ENCODE peak calls at places on chromosomes 1 and 21, in six cellular contexts. One of them, this sample, is unnamed.

GRCh38 chr1:62266217-62266616 is 53.0 kb downstream of the KANK4 start:
- DNase-seq in H9: no peak
- DNase-seq in IMR-90: no peak
- DNase-seq in neuronal stem cell: no peak
- DNase-seq in H1: no peak
- DNase-seq in mesenchymal stem cell: no peak
- DNase-seq in this sample: no peak

GRCh38 chr1:198128528-198128927 is 28.3 kb upstream of the NEK7 start:
- DNase-seq in H9: no peak
- DNase-seq in IMR-90: peak; percentile 58
- DNase-seq in neuronal stem cell: no peak
- DNase-seq in H1: no peak
- DNase-seq in mesenchymal stem cell: no peak
- DNase-seq in this sample: no peak

GRCh38 chr1:192559115-192560006 is 16.2 kb upstream of the RGS1 start:
- DNase-seq in H9: no peak
- DNase-seq in IMR-90: peak; percentile 98
- DNase-seq in neuronal stem cell: no peak
- DNase-seq in H1: no peak
- DNase-seq in mesenchymal stem cell: peak; percentile 98
- DNase-seq in this sample: no peak

GRCh38 chr1:203899317-203899716 is 37.9 kb downstream of the SNRPE start:
- DNase-seq in H9: no peak
- DNase-seq in IMR-90: no peak
- DNase-seq in neuronal stem cell: no peak
- DNase-seq in H1: no peak
- DNase-seq in mesenchymal stem cell: no peak
- DNase-seq in this sample: no peak

GRCh38 chr1:115833806-115834205 is 7.1 kb downstream of the NHLH2 start:
- DNase-seq in H9: peak; percentile 60
- DNase-seq in IMR-90: no peak
- DNase-seq in neuronal stem cell: no peak
- DNase-seq in H1: no peak
- DNase-seq in mesenchymal stem cell: no peak
- DNase-seq in this sample: no peak

GRCh38 chr1:2413495-2414296 is 1.3 kb upstream of the PEX10 start:
- DNase-seq in H9: peak; percentile 54
- DNase-seq in IMR-90: no peak
- DNase-seq in neuronal stem cell: no peak
- DNase-seq in H1: no peak
- DNase-seq in mesenchymal stem cell: no peak
- DNase-seq in this sample: no peak

GRCh38 chr1:3453203-3453761 is 1.2 kb upstream of the ARHGEF16 start:
- DNase-seq in H9: peak; percentile 92
- DNase-seq in IMR-90: peak; percentile 48
- DNase-seq in neuronal stem cell: peak; percentile 75
- DNase-seq in H1: peak; percentile 49
- DNase-seq in mesenchymal stem cell: peak; percentile 63
- DNase-seq in this sample: peak; percentile 48

GRCh38 chr1:80639777-80640533 is 1160.8 kb upstream of the ADGRL2 start:
- DNase-seq in H9: no peak
- DNase-seq in IMR-90: no peak
- DNase-seq in neuronal stem cell: no peak
- DNase-seq in H1: no peak
- DNase-seq in mesenchymal stem cell: no peak
- DNase-seq in this sample: no peak

GRCh38 chr1:44405041-44405803 is at the start of gene RNF220:
- DNase-seq in H9: peak; percentile 82
- DNase-seq in IMR-90: peak; percentile 52
- DNase-seq in neuronal stem cell: peak; percentile 78
- DNase-seq in H1: no peak
- DNase-seq in mesenchymal stem cell: peak; percentile 83
- DNase-seq in this sample: peak; percentile 50

GRCh38 chr1:160522622-160523345 is at the start of gene SLAMF6:
- DNase-seq in H9: no peak
- DNase-seq in IMR-90: no peak
- DNase-seq in neuronal stem cell: no peak
- DNase-seq in H1: no peak
- DNase-seq in mesenchymal stem cell: no peak
- DNase-seq in this sample: no peak

GRCh38 chr1:68904472-68904871 is 407.6 kb upstream of the DEPDC1 start:
- DNase-seq in H9: no peak
- DNase-seq in IMR-90: no peak
- DNase-seq in neuronal stem cell: peak; percentile 47
- DNase-seq in H1: no peak
- DNase-seq in mesenchymal stem cell: peak; percentile 46
- DNase-seq in this sample: peak; percentile 56

GRCh38 chr1:163877016-163877415 is 555.3 kb downstream of the NUF2 start:
- DNase-seq in H9: no peak
- DNase-seq in IMR-90: no peak
- DNase-seq in neuronal stem cell: no peak
- DNase-seq in H1: no peak
- DNase-seq in mesenchymal stem cell: peak; percentile 9
- DNase-seq in this sample: no peak

GRCh38 chr1:232344791-232345399 is 285.0 kb downstream of the SIPA1L2 start:
- DNase-seq in H9: no peak
- DNase-seq in IMR-90: peak; percentile 31
- DNase-seq in neuronal stem cell: no peak
- DNase-seq in H1: no peak
- DNase-seq in mesenchymal stem cell: no peak
- DNase-seq in this sample: no peak

GRCh38 chr1:178659789-178660208 is 65.2 kb upstream of the RALGPS2 start:
- DNase-seq in H9: no peak
- DNase-seq in IMR-90: no peak
- DNase-seq in neuronal stem cell: no peak
- DNase-seq in H1: no peak
- DNase-seq in mesenchymal stem cell: no peak
- DNase-seq in this sample: no peak

GRCh38 chr1:174875306-174875705 is 124.4 kb upstream of the CACYBP start:
- DNase-seq in H9: peak; percentile 44
- DNase-seq in IMR-90: no peak
- DNase-seq in neuronal stem cell: no peak
- DNase-seq in H1: no peak
- DNase-seq in mesenchymal stem cell: no peak
- DNase-seq in this sample: peak; percentile 61

GRCh38 chr21:39927304-39927886 is 60.2 kb downstream of the PCP4 start:
- DNase-seq in H9: no peak
- DNase-seq in IMR-90: no peak
- DNase-seq in neuronal stem cell: no peak
- DNase-seq in H1: no peak
- DNase-seq in mesenchymal stem cell: no peak
- DNase-seq in this sample: no peak

GRCh38 chr1:110190282-110190929 is 19.7 kb upstream of the KCNC4 start:
- DNase-seq in H9: no peak
- DNase-seq in IMR-90: no peak
- DNase-seq in neuronal stem cell: no peak
- DNase-seq in H1: no peak
- DNase-seq in mesenchymal stem cell: no peak
- DNase-seq in this sample: no peak

GRCh38 chr1:27269276-27269675 is 34.8 kb downstream of the WDTC1 start:
- DNase-seq in H9: no peak
- DNase-seq in IMR-90: no peak
- DNase-seq in neuronal stem cell: no peak
- DNase-seq in H1: no peak
- DNase-seq in mesenchymal stem cell: no peak
- DNase-seq in this sample: no peak

GRCh38 chr1:27275686-27276085 is 41.3 kb downstream of the WDTC1 start:
- DNase-seq in H9: no peak
- DNase-seq in IMR-90: no peak
- DNase-seq in neuronal stem cell: no peak
- DNase-seq in H1: no peak
- DNase-seq in mesenchymal stem cell: no peak
- DNase-seq in this sample: no peak

GRCh38 chr1:27274204-27274603 is 39.8 kb downstream of the WDTC1 start:
- DNase-seq in H9: no peak
- DNase-seq in IMR-90: no peak
- DNase-seq in neuronal stem cell: no peak
- DNase-seq in H1: no peak
- DNase-seq in mesenchymal stem cell: no peak
- DNase-seq in this sample: no peak
- H4K91ac ChIP-seq in H9: no peak overlapping the region
- H4K91ac ChIP-seq in IMR-90: no peak overlapping the region
- H4K91ac ChIP-seq in neuronal stem cell: no peak overlapping the region
- H4K91ac ChIP-seq in H1: no peak overlapping the region
- H4K91ac ChIP-seq in mesenchymal stem cell: no peak overlapping the region
- H4K91ac ChIP-seq in this sample: no peak overlapping the region

GRCh38 chr1:4769516-4770280 is 115.3 kb downstream of the AJAP1 start:
- DNase-seq in H9: no peak
- DNase-seq in IMR-90: no peak
- DNase-seq in neuronal stem cell: no peak
- DNase-seq in H1: no peak
- DNase-seq in mesenchymal stem cell: no peak
- DNase-seq in this sample: no peak

GRCh38 chr1:4771721-4772120 is 117.3 kb downstream of the AJAP1 start:
- DNase-seq in H9: no peak
- DNase-seq in IMR-90: no peak
- DNase-seq in neuronal stem cell: no peak
- DNase-seq in H1: no peak
- DNase-seq in mesenchymal stem cell: no peak
- DNase-seq in this sample: no peak

GRCh38 chr1:4771267-4771666 is 116.9 kb downstream of the AJAP1 start:
- DNase-seq in H9: no peak
- DNase-seq in IMR-90: no peak
- DNase-seq in neuronal stem cell: no peak
- DNase-seq in H1: no peak
- DNase-seq in mesenchymal stem cell: no peak
- DNase-seq in this sample: no peak

GRCh38 chr1:4772294-4773010 is 118.0 kb downstream of the AJAP1 start:
- DNase-seq in H9: no peak
- DNase-seq in IMR-90: no peak
- DNase-seq in neuronal stem cell: no peak
- DNase-seq in H1: no peak
- DNase-seq in mesenchymal stem cell: no peak
- DNase-seq in this sample: no peak

DNA sequence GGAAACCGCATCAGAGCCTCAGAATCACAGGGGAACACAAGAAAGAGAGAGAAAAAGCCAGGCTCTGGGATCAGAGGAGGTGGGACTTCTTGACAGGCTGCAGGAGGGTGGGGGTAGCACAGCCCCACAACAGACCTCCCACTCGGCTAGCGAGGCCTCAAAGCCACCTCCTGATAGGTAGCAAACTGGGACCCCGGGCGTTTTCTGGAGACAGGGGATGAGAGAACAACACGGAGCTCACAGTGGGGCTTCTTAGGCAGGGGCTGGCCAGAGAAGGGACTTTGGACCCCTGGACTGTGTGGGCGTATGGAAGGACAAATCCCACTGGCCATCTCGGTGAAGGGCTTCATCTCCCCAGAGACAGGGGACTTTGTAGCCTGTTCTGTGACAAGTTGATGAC is 116.3 kb downstream of the AJAP1 start:
- DNase-seq in H9: no peak
- DNase-seq in IMR-90: no peak
- DNase-seq in neuronal stem cell: no peak
- DNase-seq in H1: no peak
- DNase-seq in mesenchymal stem cell: no peak
- DNase-seq in this sample: no peak
- H4K91ac ChIP-seq in H9: no peak overlapping the region
- H4K91ac ChIP-seq in IMR-90: no peak overlapping the region
- H4K91ac ChIP-seq in neuronal stem cell: no peak overlapping the region
- H4K91ac ChIP-seq in H1: no peak overlapping the region
- H4K91ac ChIP-seq in mesenchymal stem cell: no peak overlapping the region
- H4K91ac ChIP-seq in this sample: no peak overlapping the region

DNA sequence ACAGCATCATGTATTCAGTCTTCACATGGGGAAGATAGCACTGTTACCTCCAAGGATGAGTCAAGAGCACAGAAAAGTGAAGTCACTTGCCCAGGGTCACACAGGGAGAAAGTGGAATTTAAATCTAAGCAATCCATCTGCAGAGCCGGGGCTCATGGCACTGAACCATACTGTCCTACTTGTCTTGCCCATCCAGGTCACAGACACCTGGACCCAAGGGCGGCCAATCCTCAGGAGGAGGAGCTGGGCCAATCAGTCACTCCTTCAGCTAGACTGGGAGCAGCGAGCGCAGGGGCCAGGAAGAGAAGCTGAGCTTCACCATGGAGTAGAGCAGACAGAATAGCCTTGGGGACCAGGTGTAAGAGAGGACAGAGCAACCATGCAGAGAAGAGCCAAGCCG is 9.2 kb upstream of the GJB5 start:
- DNase-seq in H9: no peak
- DNase-seq in IMR-90: no peak
- DNase-seq in neuronal stem cell: no peak
- DNase-seq in H1: no peak
- DNase-seq in mesenchymal stem cell: no peak
- DNase-seq in this sample: no peak
- H4K91ac ChIP-seq in H9: no peak overlapping the region
- H4K91ac ChIP-seq in IMR-90: no peak overlapping the region
- H4K91ac ChIP-seq in neuronal stem cell: no peak overlapping the region
- H4K91ac ChIP-seq in H1: no peak overlapping the region
- H4K91ac ChIP-seq in mesenchymal stem cell: no peak overlapping the region
- H4K91ac ChIP-seq in this sample: no peak overlapping the region

GRCh38 chr1:981955-982558 is at the start of gene PERM1:
- DNase-seq in H9: no peak
- DNase-seq in IMR-90: no peak
- DNase-seq in neuronal stem cell: no peak
- DNase-seq in H1: no peak
- DNase-seq in mesenchymal stem cell: no peak
- DNase-seq in this sample: no peak

GRCh38 chr1:980137-980571 is 1.7 kb downstream of the PERM1 start:
- DNase-seq in H9: no peak
- DNase-seq in IMR-90: no peak
- DNase-seq in neuronal stem cell: no peak
- DNase-seq in H1: no peak
- DNase-seq in mesenchymal stem cell: no peak
- DNase-seq in this sample: no peak

GRCh38 chr1:979744-980072 is 2.2 kb downstream of the PERM1 start:
- DNase-seq in H9: no peak
- DNase-seq in IMR-90: no peak
- DNase-seq in neuronal stem cell: no peak
- DNase-seq in H1: no peak
- DNase-seq in mesenchymal stem cell: no peak
- DNase-seq in this sample: no peak

GRCh38 chr1:981491-981954 is 370 bp downstream of the PERM1 start:
- DNase-seq in H9: no peak
- DNase-seq in IMR-90: no peak
- DNase-seq in neuronal stem cell: no peak
- DNase-seq in H1: no peak
- DNase-seq in mesenchymal stem cell: no peak
- DNase-seq in this sample: no peak

DNA sequence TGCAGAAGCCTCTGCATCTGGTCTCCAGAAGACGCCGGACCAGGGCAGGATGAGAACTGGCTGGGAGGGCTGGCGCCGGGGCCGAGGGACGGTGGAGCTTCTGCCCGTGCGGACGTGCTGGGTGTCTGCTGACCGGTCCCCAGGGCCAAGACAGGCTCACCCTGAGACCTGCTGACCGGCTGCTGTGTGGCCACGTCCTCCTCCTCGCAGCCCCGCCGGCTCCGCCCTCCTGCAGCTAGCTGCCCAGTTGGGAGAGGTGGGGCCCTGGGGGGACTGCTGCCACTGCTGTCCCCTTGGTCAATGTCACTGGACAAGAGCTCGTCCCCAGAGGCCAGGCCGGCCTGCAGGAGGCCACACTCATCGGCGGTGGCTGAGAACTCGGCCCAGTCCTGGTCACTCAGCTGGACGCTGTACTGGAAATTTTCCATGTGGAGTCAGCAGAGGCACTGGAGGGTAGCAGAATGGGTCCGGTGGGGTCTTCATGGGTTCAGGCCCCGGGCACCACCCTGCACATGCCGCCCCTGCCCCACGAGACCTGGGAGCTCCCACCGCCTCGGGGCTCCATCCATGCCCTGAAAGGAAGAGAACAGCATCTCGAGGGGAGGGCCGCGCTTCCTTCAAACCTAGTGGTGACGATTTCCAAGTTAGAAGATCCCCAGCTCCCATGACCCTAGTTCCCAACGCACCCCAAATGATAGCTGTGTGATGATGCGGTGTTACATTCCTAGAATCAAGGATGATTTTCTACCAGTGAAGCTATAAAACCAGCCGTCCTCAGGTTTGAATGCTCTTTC is 1.1 kb downstream of the PERM1 start:
- DNase-seq in H9: no peak
- DNase-seq in IMR-90: no peak
- DNase-seq in neuronal stem cell: no peak
- DNase-seq in H1: no peak
- DNase-seq in mesenchymal stem cell: no peak
- DNase-seq in this sample: no peak
- H4K91ac ChIP-seq in H9: no peak overlapping the region
- H4K91ac ChIP-seq in IMR-90: no peak overlapping the region
- H4K91ac ChIP-seq in neuronal stem cell: no peak overlapping the region
- H4K91ac ChIP-seq in H1: no peak overlapping the region
- H4K91ac ChIP-seq in mesenchymal stem cell: no peak overlapping the region
- H4K91ac ChIP-seq in this sample: no peak overlapping the region